ENCODE peak calls at places on chromosomes 2 and 18, in seven cellular contexts. G is SK-N-SH, O is GM12878, Y is K562, Z is HCT116, S is H1, H is HepG2. U is an unnamed sample.
A peak's percentile ranks its signal among the peaks of the same experiment; 100 is the strongest.

GRCh38 chr2:103464831-103465230 is 703.0 kb downstream of the TMEM182 start:
- DNase-seq in G (no peak), O (no peak), Y (peak; percentile 15), Z (no peak), S (no peak), H (no peak), U (no peak)

GRCh38 chr2:110828330-110828729 is 96.0 kb downstream of the ACOXL start:
- DNase-seq in G (no peak), O (no peak), Y (no peak), Z (no peak), S (no peak), H (no peak), U (no peak)

GRCh38 chr2:5698171-5698570 is 6.0 kb downstream of the SOX11 start:
- DNase-seq in G (no peak), O (no peak), Y (no peak), Z (no peak), S (no peak), H (no peak), U (no peak)

GRCh38 chr18:62196079-62196478 is 9.0 kb downstream of the RELCH start:
- DNase-seq in G (no peak), O (no peak), Y (no peak), Z (no peak), S (no peak), H (no peak), U (no peak)

GRCh38 chr2:63023444-63023843 is 27.2 kb upstream of the OTX1 start:
- DNase-seq in G (peak; percentile 41), O (peak; percentile 12), Y (peak; percentile 29), Z (peak; percentile 54), S (peak; percentile 9), H (peak; percentile 60), U (peak; percentile 68)

GRCh38 chr2:70837980-70838379 is 2.4 kb upstream of the CD207 start:
- DNase-seq in G (no peak), O (no peak), Y (no peak), Z (no peak), S (no peak), H (no peak), U (no peak)

GRCh38 chr18:3914833-3915598 is 465.0 kb downstream of the TGIF1 start:
- DNase-seq in G (no peak), O (peak; percentile 11), Y (no peak), Z (no peak), S (no peak), H (no peak), U (no peak)

GRCh38 chr18:49656098-49656591 is 94.3 kb downstream of the LIPG start:
- DNase-seq in G (no peak), O (no peak), Y (no peak), Z (peak; percentile 97), S (no peak), H (no peak), U (peak; percentile 4)

GRCh38 chr18:42798606-42799005 is 316.9 kb downstream of the RIT2 start:
- DNase-seq in G (peak; percentile 78), O (no peak), Y (no peak), Z (no peak), S (no peak), H (no peak), U (no peak)

GRCh38 chr18:4204151-4204720 is 250.9 kb downstream of the DLGAP1 start:
- DNase-seq in G (no peak), O (no peak), Y (no peak), Z (no peak), S (no peak), H (no peak), U (no peak)

GRCh38 chr2:69366-70344 is 23.4 kb upstream of the FAM110C start:
- DNase-seq in G (no peak), O (no peak), Y (peak; percentile 23), Z (no peak), S (no peak), H (peak; percentile 16), U (no peak)

GRCh38 chr2:12613137-12613912 is 103.4 kb upstream of the TRIB2 start:
- DNase-seq in G (peak; percentile 36), O (no peak), Y (no peak), Z (no peak), S (no peak), H (no peak), U (no peak)

GRCh38 chr2:127715778-127716449 is 14.6 kb downstream of the SFT2D3 start:
- DNase-seq in G (no peak), O (no peak), Y (no peak), Z (no peak), S (no peak), H (no peak), U (no peak)

GRCh38 chr2:36411962-36412444 is 56.4 kb downstream of the CRIM1 start:
- DNase-seq in G (no peak), O (no peak), Y (no peak), Z (no peak), S (peak; percentile 19), H (no peak), U (no peak)

GRCh38 chr2:24025264-24025663 is 15.4 kb downstream of the MFSD2B start:
- DNase-seq in G (no peak), O (no peak), Y (no peak), Z (no peak), S (no peak), H (no peak), U (no peak)

GRCh38 chr2:215969131-215969841 is 44.1 kb downstream of the MREG start:
- DNase-seq in G (no peak), O (no peak), Y (no peak), Z (no peak), S (no peak), H (no peak), U (no peak)
- TF ChIP-seq JUND in G (no peak), O (no peak), Y (no peak), Z (no peak), S (no peak), H (no peak), U (no peak)

GRCh38 chr18:22109535-22109934 is 59.9 kb upstream of the GATA6 start:
- DNase-seq in G (no peak), O (no peak), Y (no peak), Z (no peak), S (no peak), H (no peak), U (no peak)

GRCh38 chr18:22113144-22113813 is 56.1 kb upstream of the GATA6 start:
- DNase-seq in G (no peak), O (no peak), Y (no peak), Z (no peak), S (no peak), H (peak; percentile 21), U (no peak)

GRCh38 chr18:22108674-22109073 is 60.7 kb upstream of the GATA6 start:
- DNase-seq in G (no peak), O (no peak), Y (no peak), Z (peak; percentile 7), S (no peak), H (peak; percentile 47), U (no peak)

GRCh38 chr18:22112215-22112614 is 57.2 kb upstream of the GATA6 start:
- DNase-seq in G (no peak), O (no peak), Y (no peak), Z (no peak), S (no peak), H (no peak), U (no peak)

GRCh38 chr18:22110482-22110924 is 58.9 kb upstream of the GATA6 start:
- DNase-seq in G (no peak), O (no peak), Y (peak; percentile 81), Z (no peak), S (no peak), H (no peak), U (no peak)
- TF ChIP-seq JUND in G (no peak), O (no peak), Y (no peak), Z (no peak), S (no peak), H (no peak), U (no peak)

GRCh38 chr2:120702061-120702460 is 33.6 kb upstream of the GLI2 start:
- DNase-seq in G (no peak), O (no peak), Y (no peak), Z (no peak), S (no peak), H (no peak), U (no peak)
- TF ChIP-seq JUND in G (no peak), O (no peak), Y (no peak), Z (no peak), S (no peak), H (no peak), U (no peak)

GRCh38 chr2:169362346-169363026 is at the start of gene LRP2:
- DNase-seq in G (peak; percentile 67), O (no peak), Y (no peak), Z (no peak), S (no peak), H (peak; percentile 15), U (no peak)

GRCh38 chr2:169360984-169361705 is 1.2 kb downstream of the LRP2 start:
- DNase-seq in G (peak; percentile 34), O (no peak), Y (no peak), Z (no peak), S (no peak), H (no peak), U (no peak)

GRCh38 chr2:169363027-169363569 is 764 bp upstream of the LRP2 start:
- DNase-seq in G (peak; percentile 32), O (no peak), Y (no peak), Z (no peak), S (no peak), H (no peak), U (no peak)

GRCh38 chr2:169363570-169364150 is 1.3 kb upstream of the LRP2 start:
- DNase-seq in G (peak; percentile 62), O (no peak), Y (no peak), Z (no peak), S (no peak), H (no peak), U (no peak)

DNA sequence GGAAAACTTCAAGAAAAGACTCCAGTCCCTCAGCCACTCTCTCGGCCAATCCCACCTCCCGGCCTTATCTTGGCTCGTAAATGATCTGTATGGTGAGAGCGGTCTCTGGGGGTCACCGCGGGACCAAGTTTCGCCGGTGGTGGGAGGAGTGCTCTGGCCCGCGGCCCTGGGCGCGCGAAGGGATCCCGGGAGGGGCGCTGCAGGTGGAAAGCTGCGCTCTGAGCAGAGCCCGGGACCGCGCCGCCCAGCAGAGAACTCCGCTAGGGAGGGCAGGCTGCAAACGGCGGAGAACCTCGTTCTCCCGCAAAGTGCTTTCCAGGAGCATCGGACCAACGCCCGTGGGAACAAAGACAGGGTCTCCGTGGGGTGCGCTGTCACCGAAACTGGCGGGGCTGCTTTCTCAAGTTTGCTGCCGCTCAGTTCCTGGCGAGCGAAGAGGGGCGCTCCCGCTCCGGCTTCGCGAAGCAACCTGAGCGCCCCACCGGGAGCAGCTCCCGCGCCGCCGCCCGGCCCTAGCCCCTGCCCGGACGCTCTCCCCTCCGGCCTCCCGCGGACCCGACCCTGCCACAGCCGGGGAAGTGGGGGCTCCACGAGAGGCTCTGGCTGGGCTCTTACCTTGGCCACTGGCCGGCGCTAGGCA is 508 bp downstream of the LRP2 start:
- DNase-seq in G (peak; percentile 60), O (no peak), Y (no peak), Z (no peak), S (no peak), H (no peak), U (no peak)
- TF ChIP-seq JUND in G (no peak), O (no peak), Y (no peak), Z (no peak), S (no peak), H (no peak), U (no peak)

DNA sequence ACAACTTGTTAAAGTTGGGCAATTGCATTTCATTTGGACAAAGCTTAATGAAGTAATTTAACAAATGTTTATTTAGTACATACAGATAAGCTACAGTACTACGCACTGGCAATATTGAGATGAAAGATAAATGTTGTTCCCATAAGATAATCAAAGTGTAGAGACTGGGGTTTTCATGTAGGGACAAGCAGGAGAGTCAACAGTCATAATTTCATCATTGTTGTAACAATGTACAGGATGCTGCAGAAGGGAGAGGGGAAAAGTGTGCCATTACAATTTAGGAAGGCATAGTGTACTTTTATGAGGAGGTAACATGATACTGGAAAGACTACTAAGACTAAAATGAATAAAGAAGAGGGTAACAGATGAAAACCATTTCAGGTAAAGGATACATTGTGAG is 441.6 kb downstream of the ERBB4 start:
- DNase-seq in G (no peak), O (no peak), Y (no peak), Z (no peak), S (no peak), H (no peak), U (no peak)
- TF ChIP-seq JUND in G (no peak), O (no peak), Y (no peak), Z (no peak), S (no peak), H (no peak), U (no peak)

U was measured in T47D.